ENCODE peak calls at places on chromosomes 2 and 18, in ten cellular contexts. Z, B, C, J, R, O, H, D, G and I are unnamed samples.

GRCh38 chr2:143717053-143717452 is 587.8 kb downstream of the ARHGAP15 start:
- DNase-seq in Z (no peak), B (no peak), C (peak), J (peak), R (no peak), O (no peak), H (peak), D (no peak), G (no peak), I (no peak)

GRCh38 chr2:133416756-133417155 is 151.5 kb downstream of the NCKAP5 start:
- DNase-seq in Z (no peak), B (no peak), C (no peak), J (no peak), R (no peak), O (no peak), H (no peak), D (no peak), G (no peak), I (no peak)

GRCh38 chr2:15850534-15850933 is 89.8 kb upstream of the MYCN start:
- DNase-seq in Z (no peak), B (no peak), C (no peak), J (no peak), R (no peak), O (no peak), H (no peak), D (no peak), G (no peak), I (no peak)

GRCh38 chr2:144208924-144209323 is 311.0 kb downstream of the ZEB2 start:
- DNase-seq in Z (no peak), B (no peak), C (no peak), J (no peak), R (no peak), O (no peak), H (no peak), D (no peak), G (no peak), I (no peak)

GRCh38 chr2:112187805-112188596 is 49.8 kb downstream of the FBLN7 start:
- DNase-seq in Z (no peak), B (no peak), C (no peak), J (no peak), R (no peak), O (no peak), H (peak), D (no peak), G (no peak), I (no peak)

GRCh38 chr2:7905756-7906155 is 776.1 kb upstream of the ID2 start:
- DNase-seq in Z (no peak), B (no peak), C (no peak), J (no peak), R (peak), O (no peak), H (no peak), D (no peak), G (peak), I (no peak)

GRCh38 chr18:10051877-10052631 is 138.2 kb downstream of the VAPA start:
- DNase-seq in Z (no peak), B (peak), C (peak), J (peak), R (no peak), O (peak), H (peak), D (no peak), G (no peak), I (peak)

GRCh38 chr2:55033076-55033742 is 17.0 kb downstream of the RTN4 start:
- DNase-seq in Z (no peak), B (no peak), C (no peak), J (no peak), R (no peak), O (no peak), H (no peak), D (no peak), G (no peak), I (no peak)

GRCh38 chr18:59139291-59139614 is 431 bp upstream of the SEC11C start:
- DNase-seq in Z (peak), B (peak), C (peak), J (no peak), R (peak), O (peak), H (peak), D (peak), G (peak), I (peak)

GRCh38 chr2:122873951-122874350 is 1118.5 kb downstream of the TSN start:
- DNase-seq in Z (no peak), B (no peak), C (no peak), J (no peak), R (no peak), O (no peak), H (no peak), D (no peak), G (no peak), I (no peak)

GRCh38 chr2:3278521-3279218 is 98.9 kb downstream of the EIPR1 start:
- DNase-seq in Z (no peak), B (no peak), C (no peak), J (no peak), R (no peak), O (no peak), H (no peak), D (no peak), G (no peak), I (no peak)

GRCh38 chr2:201130524-201131186 is 14.7 kb downstream of the CFLAR start:
- DNase-seq in Z (no peak), B (no peak), C (peak), J (no peak), R (no peak), O (peak), H (peak), D (no peak), G (no peak), I (no peak)

GRCh38 chr2:66240284-66240683 is 194.6 kb upstream of the MEIS1 start:
- DNase-seq in Z (no peak), B (peak), C (peak), J (peak), R (no peak), O (no peak), H (no peak), D (no peak), G (no peak), I (no peak)

GRCh38 chr2:169091761-169092523 is 22.6 kb downstream of the DHRS9 start:
- DNase-seq in Z (no peak), B (no peak), C (peak), J (no peak), R (no peak), O (peak), H (peak), D (peak), G (no peak), I (peak)

GRCh38 chr2:25250331-25251031 is 82.1 kb upstream of the POMC start:
- DNase-seq in Z (peak), B (no peak), C (peak), J (no peak), R (no peak), O (peak), H (peak), D (no peak), G (no peak), I (no peak)

GRCh38 chr2:1736045-1736444 is 8.3 kb downstream of the PXDN start:
- DNase-seq in Z (no peak), B (no peak), C (peak), J (no peak), R (no peak), O (peak), H (peak), D (no peak), G (no peak), I (no peak)

GRCh38 chr2:231011526-231011925 is 15.6 kb downstream of the SPATA3 start:
- DNase-seq in Z (no peak), B (no peak), C (no peak), J (no peak), R (no peak), O (no peak), H (no peak), D (no peak), G (no peak), I (no peak)

GRCh38 chr2:7671312-7671711 is 754.1 kb downstream of the RNF144A start:
- DNase-seq in Z (no peak), B (no peak), C (peak), J (no peak), R (no peak), O (no peak), H (no peak), D (no peak), G (no peak), I (no peak)

GRCh38 chr2:174901075-174901474 is 104.1 kb downstream of the CHN1 start:
- DNase-seq in Z (no peak), B (no peak), C (peak), J (no peak), R (no peak), O (no peak), H (no peak), D (no peak), G (no peak), I (no peak)

GRCh38 chr18:11994708-11995444 is 13.6 kb downstream of the IMPA2 start:
- DNase-seq in Z (peak), B (no peak), C (peak), J (no peak), R (no peak), O (peak), H (peak), D (no peak), G (no peak), I (no peak)

GRCh38 chr2:206031950-206032567 is 53.9 kb downstream of the INO80D start:
- DNase-seq in Z (no peak), B (no peak), C (no peak), J (no peak), R (no peak), O (no peak), H (no peak), D (no peak), G (no peak), I (no peak)

GRCh38 chr18:3605562-3606443 is 155.8 kb downstream of the TGIF1 start:
- DNase-seq in Z (no peak), B (no peak), C (peak), J (peak), R (no peak), O (peak), H (peak), D (no peak), G (no peak), I (no peak)

GRCh38 chr18:6810191-6810590 is 80.7 kb downstream of the ARHGAP28 start:
- DNase-seq in Z (no peak), B (no peak), C (peak), J (no peak), R (no peak), O (no peak), H (no peak), D (no peak), G (no peak), I (no peak)